ENCODE peak calls at places on chromosomes 4 and X, in nine cellular contexts. One of them, this sample, is unnamed.

GRCh38 chr4:17544831-17545234 is 29.9 kb downstream of the CLRN2 start:
- DNase-seq in mesenteric fat pad: no peak
- DNase-seq in lower leg skin: no peak
- DNase-seq in CD8-positive, alpha-beta memory T cell: no peak
- DNase-seq in IMR-90: no peak
- DNase-seq in EL: no peak
- DNase-seq in fibroblast of mammary gland: no peak
- DNase-seq in naive B cell: no peak
- DNase-seq in activated CD4-positive, alpha-beta T cell treated with anti-CD3 and anti-CD28 coated beads, Interleukin-2, amount 10 ng/mL, durations not matched to agents 7 days and 5 days: no peak
- DNase-seq in this sample: no peak

GRCh38 chrX:71143508-71143907 is 1.1 kb upstream of the NLGN3 start:
- DNase-seq in mesenteric fat pad: no peak
- DNase-seq in lower leg skin: no peak
- DNase-seq in CD8-positive, alpha-beta memory T cell: no peak
- DNase-seq in IMR-90: peak; percentile 41
- DNase-seq in EL: no peak
- DNase-seq in fibroblast of mammary gland: peak; percentile 64
- DNase-seq in naive B cell: no peak
- DNase-seq in activated CD4-positive, alpha-beta T cell treated with anti-CD3 and anti-CD28 coated beads, Interleukin-2, amount 10 ng/mL, durations not matched to agents 7 days and 5 days: no peak
- DNase-seq in this sample: no peak

GRCh38 chr4:8308856-8309771 is 39.6 kb downstream of the HTRA3 start:
- DNase-seq in mesenteric fat pad: peak; percentile 90
- DNase-seq in lower leg skin: peak; percentile 91
- DNase-seq in CD8-positive, alpha-beta memory T cell: no peak
- DNase-seq in IMR-90: peak; percentile 44
- DNase-seq in EL: no peak
- DNase-seq in fibroblast of mammary gland: no peak
- DNase-seq in naive B cell: no peak
- DNase-seq in activated CD4-positive, alpha-beta T cell treated with anti-CD3 and anti-CD28 coated beads, Interleukin-2, amount 10 ng/mL, durations not matched to agents 7 days and 5 days: no peak
- DNase-seq in this sample: no peak

GRCh38 chr4:6603128-6603527 is 28.1 kb downstream of the MAN2B2 start:
- DNase-seq in mesenteric fat pad: no peak
- DNase-seq in lower leg skin: no peak
- DNase-seq in CD8-positive, alpha-beta memory T cell: no peak
- DNase-seq in IMR-90: no peak
- DNase-seq in EL: no peak
- DNase-seq in fibroblast of mammary gland: no peak
- DNase-seq in naive B cell: no peak
- DNase-seq in activated CD4-positive, alpha-beta T cell treated with anti-CD3 and anti-CD28 coated beads, Interleukin-2, amount 10 ng/mL, durations not matched to agents 7 days and 5 days: no peak
- DNase-seq in this sample: no peak

GRCh38 chrX:154136627-154137161 is 7.3 kb upstream of the OPN1LW start:
- DNase-seq in mesenteric fat pad: peak; percentile 76
- DNase-seq in lower leg skin: peak; percentile 94
- DNase-seq in CD8-positive, alpha-beta memory T cell: peak; percentile 72
- DNase-seq in IMR-90: peak; percentile 25
- DNase-seq in EL: peak; percentile 58
- DNase-seq in fibroblast of mammary gland: peak; percentile 31
- DNase-seq in naive B cell: peak; percentile 79
- DNase-seq in activated CD4-positive, alpha-beta T cell treated with anti-CD3 and anti-CD28 coated beads, Interleukin-2, amount 10 ng/mL, durations not matched to agents 7 days and 5 days: peak; percentile 62
- DNase-seq in this sample: no peak

GRCh38 chr4:30950737-30951136 is 230.6 kb downstream of the PCDH7 start:
- DNase-seq in mesenteric fat pad: no peak
- DNase-seq in lower leg skin: no peak
- DNase-seq in CD8-positive, alpha-beta memory T cell: no peak
- DNase-seq in IMR-90: no peak
- DNase-seq in EL: peak; percentile 8
- DNase-seq in fibroblast of mammary gland: no peak
- DNase-seq in naive B cell: no peak
- DNase-seq in activated CD4-positive, alpha-beta T cell treated with anti-CD3 and anti-CD28 coated beads, Interleukin-2, amount 10 ng/mL, durations not matched to agents 7 days and 5 days: no peak
- DNase-seq in this sample: no peak

GRCh38 chr4:38109896-38110295 is 149.7 kb downstream of the PTTG2 start:
- DNase-seq in mesenteric fat pad: no peak
- DNase-seq in lower leg skin: no peak
- DNase-seq in CD8-positive, alpha-beta memory T cell: no peak
- DNase-seq in IMR-90: no peak
- DNase-seq in EL: no peak
- DNase-seq in fibroblast of mammary gland: no peak
- DNase-seq in naive B cell: no peak
- DNase-seq in activated CD4-positive, alpha-beta T cell treated with anti-CD3 and anti-CD28 coated beads, Interleukin-2, amount 10 ng/mL, durations not matched to agents 7 days and 5 days: no peak
- DNase-seq in this sample: no peak

GRCh38 chr4:95638920-95639501 is 90.2 kb upstream of the UNC5C start:
- DNase-seq in mesenteric fat pad: no peak
- DNase-seq in lower leg skin: no peak
- DNase-seq in CD8-positive, alpha-beta memory T cell: no peak
- DNase-seq in IMR-90: no peak
- DNase-seq in EL: no peak
- DNase-seq in fibroblast of mammary gland: no peak
- DNase-seq in naive B cell: no peak
- DNase-seq in activated CD4-positive, alpha-beta T cell treated with anti-CD3 and anti-CD28 coated beads, Interleukin-2, amount 10 ng/mL, durations not matched to agents 7 days and 5 days: no peak
- DNase-seq in this sample: no peak

GRCh38 chrX:65551086-65551485 is 16.5 kb upstream of the LAS1L start:
- DNase-seq in mesenteric fat pad: no peak
- DNase-seq in lower leg skin: peak; percentile 82
- DNase-seq in CD8-positive, alpha-beta memory T cell: no peak
- DNase-seq in IMR-90: no peak
- DNase-seq in EL: no peak
- DNase-seq in fibroblast of mammary gland: no peak
- DNase-seq in naive B cell: no peak
- DNase-seq in activated CD4-positive, alpha-beta T cell treated with anti-CD3 and anti-CD28 coated beads, Interleukin-2, amount 10 ng/mL, durations not matched to agents 7 days and 5 days: no peak
- DNase-seq in this sample: no peak

GRCh38 chrX:38868941-38869378 is 67.7 kb downstream of the MID1IP1 start:
- DNase-seq in mesenteric fat pad: no peak
- DNase-seq in lower leg skin: no peak
- DNase-seq in CD8-positive, alpha-beta memory T cell: no peak
- DNase-seq in IMR-90: peak; percentile 75
- DNase-seq in EL: peak; percentile 65
- DNase-seq in fibroblast of mammary gland: peak; percentile 86
- DNase-seq in naive B cell: no peak
- DNase-seq in activated CD4-positive, alpha-beta T cell treated with anti-CD3 and anti-CD28 coated beads, Interleukin-2, amount 10 ng/mL, durations not matched to agents 7 days and 5 days: no peak
- DNase-seq in this sample: no peak

GRCh38 chr4:37793562-37793961 is 32.9 kb upstream of the PGM2 start:
- DNase-seq in mesenteric fat pad: no peak
- DNase-seq in lower leg skin: no peak
- DNase-seq in CD8-positive, alpha-beta memory T cell: peak; percentile 5
- DNase-seq in IMR-90: peak; percentile 7
- DNase-seq in EL: no peak
- DNase-seq in fibroblast of mammary gland: peak; percentile 22
- DNase-seq in naive B cell: peak; percentile 11
- DNase-seq in activated CD4-positive, alpha-beta T cell treated with anti-CD3 and anti-CD28 coated beads, Interleukin-2, amount 10 ng/mL, durations not matched to agents 7 days and 5 days: peak; percentile 26
- DNase-seq in this sample: no peak

GRCh38 chrX:151711154-151711553 is 4.7 kb upstream of the FATE1 start:
- DNase-seq in mesenteric fat pad: peak; percentile 64
- DNase-seq in lower leg skin: no peak
- DNase-seq in CD8-positive, alpha-beta memory T cell: no peak
- DNase-seq in IMR-90: no peak
- DNase-seq in EL: no peak
- DNase-seq in fibroblast of mammary gland: no peak
- DNase-seq in naive B cell: no peak
- DNase-seq in activated CD4-positive, alpha-beta T cell treated with anti-CD3 and anti-CD28 coated beads, Interleukin-2, amount 10 ng/mL, durations not matched to agents 7 days and 5 days: no peak
- DNase-seq in this sample: no peak

GRCh38 chr4:90602728-90603127 is 475.5 kb downstream of the CCSER1 start:
- DNase-seq in mesenteric fat pad: no peak
- DNase-seq in lower leg skin: no peak
- DNase-seq in CD8-positive, alpha-beta memory T cell: no peak
- DNase-seq in IMR-90: no peak
- DNase-seq in EL: no peak
- DNase-seq in fibroblast of mammary gland: no peak
- DNase-seq in naive B cell: no peak
- DNase-seq in activated CD4-positive, alpha-beta T cell treated with anti-CD3 and anti-CD28 coated beads, Interleukin-2, amount 10 ng/mL, durations not matched to agents 7 days and 5 days: no peak
- DNase-seq in this sample: no peak

GRCh38 chr4:99816611-99817309 is at the start of gene DAPP1:
- DNase-seq in mesenteric fat pad: no peak
- DNase-seq in lower leg skin: peak; percentile 91
- DNase-seq in CD8-positive, alpha-beta memory T cell: peak; percentile 80
- DNase-seq in IMR-90: no peak
- DNase-seq in EL: no peak
- DNase-seq in fibroblast of mammary gland: no peak
- DNase-seq in naive B cell: peak; percentile 92
- DNase-seq in activated CD4-positive, alpha-beta T cell treated with anti-CD3 and anti-CD28 coated beads, Interleukin-2, amount 10 ng/mL, durations not matched to agents 7 days and 5 days: peak; percentile 92
- DNase-seq in this sample: no peak

GRCh38 chr4:76384052-76384451 is 36.9 kb downstream of the CCDC158 start:
- DNase-seq in mesenteric fat pad: no peak
- DNase-seq in lower leg skin: no peak
- DNase-seq in CD8-positive, alpha-beta memory T cell: no peak
- DNase-seq in IMR-90: no peak
- DNase-seq in EL: no peak
- DNase-seq in fibroblast of mammary gland: no peak
- DNase-seq in naive B cell: no peak
- DNase-seq in activated CD4-positive, alpha-beta T cell treated with anti-CD3 and anti-CD28 coated beads, Interleukin-2, amount 10 ng/mL, durations not matched to agents 7 days and 5 days: no peak
- DNase-seq in this sample: no peak

GRCh38 chr4:142474398-142475087 is 371.6 kb downstream of the INPP4B start:
- DNase-seq in mesenteric fat pad: no peak
- DNase-seq in lower leg skin: no peak
- DNase-seq in CD8-positive, alpha-beta memory T cell: no peak
- DNase-seq in IMR-90: peak; percentile 9
- DNase-seq in EL: peak; percentile 21
- DNase-seq in fibroblast of mammary gland: no peak
- DNase-seq in naive B cell: no peak
- DNase-seq in activated CD4-positive, alpha-beta T cell treated with anti-CD3 and anti-CD28 coated beads, Interleukin-2, amount 10 ng/mL, durations not matched to agents 7 days and 5 days: no peak
- DNase-seq in this sample: no peak

GRCh38 chr4:14867847-14868246 is 134.4 kb upstream of the CPEB2 start:
- DNase-seq in mesenteric fat pad: no peak
- DNase-seq in lower leg skin: no peak
- DNase-seq in CD8-positive, alpha-beta memory T cell: no peak
- DNase-seq in IMR-90: no peak
- DNase-seq in EL: no peak
- DNase-seq in fibroblast of mammary gland: no peak
- DNase-seq in naive B cell: no peak
- DNase-seq in activated CD4-positive, alpha-beta T cell treated with anti-CD3 and anti-CD28 coated beads, Interleukin-2, amount 10 ng/mL, durations not matched to agents 7 days and 5 days: no peak
- DNase-seq in this sample: no peak

GRCh38 chr4:27154706-27155105 is 294.1 kb downstream of the STIM2 start:
- DNase-seq in mesenteric fat pad: no peak
- DNase-seq in lower leg skin: no peak
- DNase-seq in CD8-positive, alpha-beta memory T cell: no peak
- DNase-seq in IMR-90: peak; percentile 44
- DNase-seq in EL: peak; percentile 85
- DNase-seq in fibroblast of mammary gland: peak; percentile 96
- DNase-seq in naive B cell: no peak
- DNase-seq in activated CD4-positive, alpha-beta T cell treated with anti-CD3 and anti-CD28 coated beads, Interleukin-2, amount 10 ng/mL, durations not matched to agents 7 days and 5 days: no peak
- DNase-seq in this sample: no peak

GRCh38 chr4:44861756-44862155 is 135.4 kb upstream of the GNPDA2 start:
- DNase-seq in mesenteric fat pad: no peak
- DNase-seq in lower leg skin: no peak
- DNase-seq in CD8-positive, alpha-beta memory T cell: no peak
- DNase-seq in IMR-90: no peak
- DNase-seq in EL: no peak
- DNase-seq in fibroblast of mammary gland: peak; percentile 74
- DNase-seq in naive B cell: no peak
- DNase-seq in activated CD4-positive, alpha-beta T cell treated with anti-CD3 and anti-CD28 coated beads, Interleukin-2, amount 10 ng/mL, durations not matched to agents 7 days and 5 days: no peak
- DNase-seq in this sample: no peak

GRCh38 chr4:11489449-11490083 is 60.9 kb upstream of the HS3ST1 start:
- DNase-seq in mesenteric fat pad: no peak
- DNase-seq in lower leg skin: no peak
- DNase-seq in CD8-positive, alpha-beta memory T cell: no peak
- DNase-seq in IMR-90: no peak
- DNase-seq in EL: no peak
- DNase-seq in fibroblast of mammary gland: no peak
- DNase-seq in naive B cell: no peak
- DNase-seq in activated CD4-positive, alpha-beta T cell treated with anti-CD3 and anti-CD28 coated beads, Interleukin-2, amount 10 ng/mL, durations not matched to agents 7 days and 5 days: no peak
- DNase-seq in this sample: no peak

GRCh38 chr4:168449740-168450442 is 30.4 kb downstream of the DDX60L start:
- DNase-seq in mesenteric fat pad: no peak
- DNase-seq in lower leg skin: peak; percentile 86
- DNase-seq in CD8-positive, alpha-beta memory T cell: no peak
- DNase-seq in IMR-90: peak; percentile 83
- DNase-seq in EL: peak; percentile 87
- DNase-seq in fibroblast of mammary gland: peak; percentile 91
- DNase-seq in naive B cell: no peak
- DNase-seq in activated CD4-positive, alpha-beta T cell treated with anti-CD3 and anti-CD28 coated beads, Interleukin-2, amount 10 ng/mL, durations not matched to agents 7 days and 5 days: peak; percentile 6
- DNase-seq in this sample: no peak

GRCh38 chr4:109294006-109294405 is 8.5 kb downstream of the COL25A1 start:
- DNase-seq in mesenteric fat pad: no peak
- DNase-seq in lower leg skin: no peak
- DNase-seq in CD8-positive, alpha-beta memory T cell: no peak
- DNase-seq in IMR-90: no peak
- DNase-seq in EL: peak; percentile 20
- DNase-seq in fibroblast of mammary gland: peak; percentile 21
- DNase-seq in naive B cell: no peak
- DNase-seq in activated CD4-positive, alpha-beta T cell treated with anti-CD3 and anti-CD28 coated beads, Interleukin-2, amount 10 ng/mL, durations not matched to agents 7 days and 5 days: peak; percentile 30
- DNase-seq in this sample: no peak

GRCh38 chr4:134668237-134668636 is 466.6 kb upstream of the PABPC4L start:
- DNase-seq in mesenteric fat pad: no peak
- DNase-seq in lower leg skin: no peak
- DNase-seq in CD8-positive, alpha-beta memory T cell: no peak
- DNase-seq in IMR-90: no peak
- DNase-seq in EL: peak; percentile 23
- DNase-seq in fibroblast of mammary gland: no peak
- DNase-seq in naive B cell: no peak
- DNase-seq in activated CD4-positive, alpha-beta T cell treated with anti-CD3 and anti-CD28 coated beads, Interleukin-2, amount 10 ng/mL, durations not matched to agents 7 days and 5 days: no peak
- DNase-seq in this sample: no peak

GRCh38 chr4:74293558-74293957 is 14.7 kb upstream of the EPGN start:
- DNase-seq in mesenteric fat pad: no peak
- DNase-seq in lower leg skin: no peak
- DNase-seq in CD8-positive, alpha-beta memory T cell: no peak
- DNase-seq in IMR-90: no peak
- DNase-seq in EL: no peak
- DNase-seq in fibroblast of mammary gland: no peak
- DNase-seq in naive B cell: no peak
- DNase-seq in activated CD4-positive, alpha-beta T cell treated with anti-CD3 and anti-CD28 coated beads, Interleukin-2, amount 10 ng/mL, durations not matched to agents 7 days and 5 days: no peak
- DNase-seq in this sample: no peak

GRCh38 chr4:42152507-42153504 is at the start of gene BEND4:
- DNase-seq in mesenteric fat pad: no peak
- DNase-seq in lower leg skin: no peak
- DNase-seq in CD8-positive, alpha-beta memory T cell: no peak
- DNase-seq in IMR-90: no peak
- DNase-seq in EL: no peak
- DNase-seq in fibroblast of mammary gland: peak; percentile 2
- DNase-seq in naive B cell: peak; percentile 70
- DNase-seq in activated CD4-positive, alpha-beta T cell treated with anti-CD3 and anti-CD28 coated beads, Interleukin-2, amount 10 ng/mL, durations not matched to agents 7 days and 5 days: no peak
- DNase-seq in this sample: no peak

GRCh38 chr4:187501731-187502130 is 493.8 kb upstream of the ZFP42 start:
- DNase-seq in mesenteric fat pad: no peak
- DNase-seq in lower leg skin: no peak
- DNase-seq in CD8-positive, alpha-beta memory T cell: no peak
- DNase-seq in IMR-90: no peak
- DNase-seq in EL: no peak
- DNase-seq in fibroblast of mammary gland: no peak
- DNase-seq in naive B cell: no peak
- DNase-seq in activated CD4-positive, alpha-beta T cell treated with anti-CD3 and anti-CD28 coated beads, Interleukin-2, amount 10 ng/mL, durations not matched to agents 7 days and 5 days: no peak
- DNase-seq in this sample: no peak

GRCh38 chrX:38870386-38870895 is 69.2 kb downstream of the MID1IP1 start:
- DNase-seq in mesenteric fat pad: no peak
- DNase-seq in lower leg skin: no peak
- DNase-seq in CD8-positive, alpha-beta memory T cell: no peak
- DNase-seq in IMR-90: peak; percentile 3
- DNase-seq in EL: no peak
- DNase-seq in fibroblast of mammary gland: peak; percentile 37
- DNase-seq in naive B cell: no peak
- DNase-seq in activated CD4-positive, alpha-beta T cell treated with anti-CD3 and anti-CD28 coated beads, Interleukin-2, amount 10 ng/mL, durations not matched to agents 7 days and 5 days: no peak
- DNase-seq in this sample: no peak

GRCh38 chr4:94354474-94354896 is 11.8 kb upstream of the HPGDS start:
- DNase-seq in mesenteric fat pad: no peak
- DNase-seq in lower leg skin: no peak
- DNase-seq in CD8-positive, alpha-beta memory T cell: no peak
- DNase-seq in IMR-90: no peak
- DNase-seq in EL: no peak
- DNase-seq in fibroblast of mammary gland: no peak
- DNase-seq in naive B cell: no peak
- DNase-seq in activated CD4-positive, alpha-beta T cell treated with anti-CD3 and anti-CD28 coated beads, Interleukin-2, amount 10 ng/mL, durations not matched to agents 7 days and 5 days: no peak
- DNase-seq in this sample: no peak

GRCh38 chr4:32022071-32022470 is 1301.9 kb downstream of the PCDH7 start:
- DNase-seq in mesenteric fat pad: no peak
- DNase-seq in lower leg skin: no peak
- DNase-seq in CD8-positive, alpha-beta memory T cell: no peak
- DNase-seq in IMR-90: no peak
- DNase-seq in EL: no peak
- DNase-seq in fibroblast of mammary gland: peak; percentile 2
- DNase-seq in naive B cell: no peak
- DNase-seq in activated CD4-positive, alpha-beta T cell treated with anti-CD3 and anti-CD28 coated beads, Interleukin-2, amount 10 ng/mL, durations not matched to agents 7 days and 5 days: no peak
- DNase-seq in this sample: no peak

GRCh38 chrX:149259241-149259640 is 245.9 kb downstream of the IDS start:
- DNase-seq in mesenteric fat pad: no peak
- DNase-seq in lower leg skin: no peak
- DNase-seq in CD8-positive, alpha-beta memory T cell: no peak
- DNase-seq in IMR-90: no peak
- DNase-seq in EL: peak; percentile 2
- DNase-seq in fibroblast of mammary gland: peak; percentile 53
- DNase-seq in naive B cell: no peak
- DNase-seq in activated CD4-positive, alpha-beta T cell treated with anti-CD3 and anti-CD28 coated beads, Interleukin-2, amount 10 ng/mL, durations not matched to agents 7 days and 5 days: no peak
- DNase-seq in this sample: no peak

GRCh38 chr4:23171971-23172370 is 479.2 kb downstream of the GBA3 start:
- DNase-seq in mesenteric fat pad: no peak
- DNase-seq in lower leg skin: no peak
- DNase-seq in CD8-positive, alpha-beta memory T cell: no peak
- DNase-seq in IMR-90: no peak
- DNase-seq in EL: peak; percentile 45
- DNase-seq in fibroblast of mammary gland: peak; percentile 1
- DNase-seq in naive B cell: no peak
- DNase-seq in activated CD4-positive, alpha-beta T cell treated with anti-CD3 and anti-CD28 coated beads, Interleukin-2, amount 10 ng/mL, durations not matched to agents 7 days and 5 days: no peak
- DNase-seq in this sample: no peak